ENCODE peak calls at places on chromosomes 11 and 22, in five cellular contexts. One of them, this sample, is unnamed.

GRCh38 chr11:93166194-93166593 is 31.6 kb downstream of the SLC36A4 start:
- DNase-seq in IMR-90: no peak
- DNase-seq in mesendoderm: no peak
- DNase-seq in mammary epithelial cell: no peak
- DNase-seq in colonic mucosa: no peak
- DNase-seq in this sample: no peak

GRCh38 chr22:27456696-27457503 is 344.7 kb downstream of the MN1 start:
- DNase-seq in IMR-90: peak; percentile 93
- DNase-seq in mesendoderm: peak; percentile 57
- DNase-seq in mammary epithelial cell: peak; percentile 94
- DNase-seq in colonic mucosa: no peak
- DNase-seq in this sample: no peak

GRCh38 chr11:120208777-120209176 is 2.1 kb upstream of the OAF start:
- DNase-seq in IMR-90: peak; percentile 75
- DNase-seq in mesendoderm: no peak
- DNase-seq in mammary epithelial cell: peak; percentile 79
- DNase-seq in colonic mucosa: peak; percentile 68
- DNase-seq in this sample: peak; percentile 86

GRCh38 chr11:126963603-126964353 is 36.8 kb downstream of the KIRREL3 start:
- DNase-seq in IMR-90: peak; percentile 43
- DNase-seq in mesendoderm: no peak
- DNase-seq in mammary epithelial cell: peak; percentile 88
- DNase-seq in colonic mucosa: peak; percentile 47
- DNase-seq in this sample: no peak

GRCh38 chr22:30947821-30948454 is 20.6 kb downstream of the MORC2 start:
- DNase-seq in IMR-90: peak; percentile 70
- DNase-seq in mesendoderm: peak; percentile 32
- DNase-seq in mammary epithelial cell: peak; percentile 64
- DNase-seq in colonic mucosa: no peak
- DNase-seq in this sample: peak; percentile 26

GRCh38 chr11:100851584-100852152 is 164.6 kb downstream of the ARHGAP42 start:
- DNase-seq in IMR-90: no peak
- DNase-seq in mesendoderm: no peak
- DNase-seq in mammary epithelial cell: peak; percentile 49
- DNase-seq in colonic mucosa: no peak
- DNase-seq in this sample: no peak

GRCh38 chr11:119085523-119085878 is 820 bp downstream of the HMBS start:
- DNase-seq in IMR-90: no peak
- DNase-seq in mesendoderm: no peak
- DNase-seq in mammary epithelial cell: no peak
- DNase-seq in colonic mucosa: peak; percentile 33
- DNase-seq in this sample: no peak

GRCh38 chr11:117232022-117232878 is at the start of the genes PCSK7 and RNF214:
- DNase-seq in IMR-90: peak; percentile 61
- DNase-seq in mesendoderm: peak; percentile 86
- DNase-seq in mammary epithelial cell: peak; percentile 70
- DNase-seq in colonic mucosa: peak; percentile 82
- DNase-seq in this sample: peak; percentile 53

GRCh38 chr22:35611200-35611890 is 5.8 kb downstream of the MB start:
- DNase-seq in IMR-90: no peak
- DNase-seq in mesendoderm: no peak
- DNase-seq in mammary epithelial cell: no peak
- DNase-seq in colonic mucosa: no peak
- DNase-seq in this sample: no peak

GRCh38 chr11:18696638-18697225 is 1.8 kb upstream of the TMEM86A start:
- DNase-seq in IMR-90: peak; percentile 57
- DNase-seq in mesendoderm: no peak
- DNase-seq in mammary epithelial cell: peak; percentile 30
- DNase-seq in colonic mucosa: no peak
- DNase-seq in this sample: no peak

GRCh38 chr11:10606536-10607208 is 38.2 kb upstream of the LYVE1 start:
- DNase-seq in IMR-90: peak; percentile 86
- DNase-seq in mesendoderm: no peak
- DNase-seq in mammary epithelial cell: peak; percentile 57
- DNase-seq in colonic mucosa: peak; percentile 12
- DNase-seq in this sample: no peak

GRCh38 chr11:103499710-103500340 is 390.6 kb downstream of the DYNC2H1 start:
- DNase-seq in IMR-90: peak; percentile 47
- DNase-seq in mesendoderm: no peak
- DNase-seq in mammary epithelial cell: peak; percentile 23
- DNase-seq in colonic mucosa: no peak
- DNase-seq in this sample: no peak

GRCh38 chr11:134126197-134126822 is 57.4 kb downstream of the JAM3 start:
- DNase-seq in IMR-90: peak; percentile 97
- DNase-seq in mesendoderm: peak; percentile 76
- DNase-seq in mammary epithelial cell: peak; percentile 68
- DNase-seq in colonic mucosa: no peak
- DNase-seq in this sample: no peak

GRCh38 chr11:35878736-35879135 is 65.1 kb upstream of the LDLRAD3 start:
- DNase-seq in IMR-90: no peak
- DNase-seq in mesendoderm: no peak
- DNase-seq in mammary epithelial cell: no peak
- DNase-seq in colonic mucosa: no peak
- DNase-seq in this sample: no peak

GRCh38 chr11:9092846-9093778 is 1.7 kb upstream of the SCUBE2 start:
- DNase-seq in IMR-90: no peak
- DNase-seq in mesendoderm: no peak
- DNase-seq in mammary epithelial cell: no peak
- DNase-seq in colonic mucosa: no peak
- DNase-seq in this sample: no peak

GRCh38 chr11:119856681-119857485 is 127.9 kb upstream of the NECTIN1 start:
- DNase-seq in IMR-90: no peak
- DNase-seq in mesendoderm: no peak
- DNase-seq in mammary epithelial cell: no peak
- DNase-seq in colonic mucosa: no peak
- DNase-seq in this sample: no peak

GRCh38 chr11:69355346-69355940 is 61.5 kb downstream of the MYEOV start:
- DNase-seq in IMR-90: no peak
- DNase-seq in mesendoderm: no peak
- DNase-seq in mammary epithelial cell: no peak
- DNase-seq in colonic mucosa: peak; percentile 14
- DNase-seq in this sample: no peak

GRCh38 chr11:67667490-67668190 is 6.8 kb downstream of the ALDH3B2 start:
- DNase-seq in IMR-90: no peak
- DNase-seq in mesendoderm: no peak
- DNase-seq in mammary epithelial cell: no peak
- DNase-seq in colonic mucosa: no peak
- DNase-seq in this sample: no peak

GRCh38 chr22:30506507-30506968 is 1.0 kb upstream of the SEC14L4 start:
- DNase-seq in IMR-90: no peak
- DNase-seq in mesendoderm: no peak
- DNase-seq in mammary epithelial cell: no peak
- DNase-seq in colonic mucosa: no peak
- DNase-seq in this sample: no peak

GRCh38 chr11:15101072-15101701 is 13.5 kb upstream of the INSC start:
- DNase-seq in IMR-90: peak; percentile 73
- DNase-seq in mesendoderm: peak; percentile 70
- DNase-seq in mammary epithelial cell: peak; percentile 49
- DNase-seq in colonic mucosa: peak; percentile 65
- DNase-seq in this sample: peak; percentile 39

GRCh38 chr11:18727499-18728236 is 1.7 kb upstream of the IGSF22 start:
- DNase-seq in IMR-90: peak; percentile 16
- DNase-seq in mesendoderm: peak; percentile 83
- DNase-seq in mammary epithelial cell: no peak
- DNase-seq in colonic mucosa: peak; percentile 47
- DNase-seq in this sample: peak; percentile 48

DNA sequence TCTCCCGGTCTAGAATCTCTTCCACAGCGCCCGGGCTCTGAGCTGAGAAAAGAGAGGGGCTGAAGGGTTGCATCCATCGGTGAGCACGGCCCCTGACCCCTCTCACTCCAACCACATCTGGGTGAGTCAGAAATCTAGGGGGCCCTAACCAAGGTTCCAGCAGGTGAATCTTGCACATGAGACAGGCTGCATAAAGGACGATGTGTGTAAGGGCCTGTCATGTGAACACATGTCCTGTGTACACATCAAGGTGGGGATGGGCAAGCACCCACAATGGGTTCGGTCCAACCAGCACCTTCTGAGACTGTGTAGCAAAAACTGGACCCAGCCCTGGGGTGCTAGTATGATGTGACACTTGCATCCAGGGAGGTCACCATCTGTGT is 1.2 kb downstream of the BET1L start:
- DNase-seq in IMR-90: no peak
- DNase-seq in mesendoderm: no peak
- DNase-seq in mammary epithelial cell: no peak
- DNase-seq in colonic mucosa: peak; percentile 24
- DNase-seq in this sample: no peak
- H3K9ac ChIP-seq in IMR-90: peak overlapping the region; percentile 95
- H3K9ac ChIP-seq in mesendoderm: peak overlapping the region; percentile 93
- H3K9ac ChIP-seq in mammary epithelial cell: peak overlapping the region; percentile 84
- H3K9ac ChIP-seq in colonic mucosa: peak overlapping the region; percentile 99
- H3K9ac ChIP-seq in this sample: peak overlapping the region; percentile 100

DNA sequence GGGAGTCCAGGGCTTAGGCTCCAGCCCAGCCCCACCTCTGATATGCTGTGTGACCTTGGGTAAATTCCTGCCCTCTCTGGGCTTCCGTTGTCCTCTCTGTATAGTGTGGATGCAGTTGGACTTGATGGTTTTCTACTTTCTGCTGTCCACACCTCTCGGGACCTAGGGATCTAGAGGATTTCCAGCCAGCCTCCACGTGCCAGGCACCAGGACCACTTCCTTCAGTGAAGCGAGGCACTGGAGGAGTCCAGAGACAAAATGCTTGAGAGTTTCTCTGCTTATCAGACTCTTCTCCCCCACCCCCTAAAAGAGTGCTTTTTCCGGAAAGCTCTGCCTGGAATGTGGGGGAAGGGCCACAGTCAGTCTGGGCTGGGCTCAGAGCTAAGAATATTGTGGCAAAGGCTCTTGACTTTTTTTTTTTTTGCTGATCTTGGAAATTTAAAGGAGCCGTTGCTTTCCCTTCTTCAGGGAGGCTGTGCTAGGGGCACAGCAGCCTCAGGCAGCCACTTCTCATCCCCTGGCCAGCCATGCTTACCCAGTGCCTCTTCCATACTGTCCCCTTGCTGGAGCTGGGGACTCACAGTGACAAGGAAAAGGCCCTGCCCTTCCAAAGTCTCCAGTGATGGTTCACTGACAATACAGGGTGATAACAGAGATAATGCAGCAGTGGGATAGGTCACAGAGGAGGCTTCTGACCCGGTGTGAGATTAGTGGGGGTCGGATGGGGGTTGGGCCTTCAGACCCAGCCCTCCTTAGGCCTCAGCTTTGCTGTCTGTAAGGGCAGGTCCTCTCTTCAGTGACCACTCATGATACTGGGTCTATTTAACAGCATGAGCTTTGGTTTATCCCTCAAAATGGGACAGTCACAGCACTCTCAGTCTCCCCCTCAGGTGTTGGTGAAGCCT is 2.9 kb upstream of the SERPINH1 start:
- DNase-seq in IMR-90: peak; percentile 75
- DNase-seq in mesendoderm: peak; percentile 94
- DNase-seq in mammary epithelial cell: no peak
- DNase-seq in colonic mucosa: peak; percentile 62
- DNase-seq in this sample: no peak
- H3K9ac ChIP-seq in IMR-90: peak overlapping the region; percentile 88
- H3K9ac ChIP-seq in mesendoderm: peak overlapping the region; percentile 54
- H3K9ac ChIP-seq in mammary epithelial cell: no peak overlapping the region
- H3K9ac ChIP-seq in colonic mucosa: peak overlapping the region; percentile 39
- H3K9ac ChIP-seq in this sample: no peak overlapping the region

GRCh38 chr11:370087-370941 is 1.0 kb downstream of the B4GALNT4 start:
- DNase-seq in IMR-90: no peak
- DNase-seq in mesendoderm: no peak
- DNase-seq in mammary epithelial cell: no peak
- DNase-seq in colonic mucosa: no peak
- DNase-seq in this sample: no peak
- H3K9ac ChIP-seq in IMR-90: peak overlapping the region; percentile 65
- H3K9ac ChIP-seq in mesendoderm: peak overlapping the region; percentile 84
- H3K9ac ChIP-seq in mammary epithelial cell: no peak overlapping the region
- H3K9ac ChIP-seq in colonic mucosa: no peak overlapping the region
- H3K9ac ChIP-seq in this sample: peak overlapping the region; percentile 64

DNA sequence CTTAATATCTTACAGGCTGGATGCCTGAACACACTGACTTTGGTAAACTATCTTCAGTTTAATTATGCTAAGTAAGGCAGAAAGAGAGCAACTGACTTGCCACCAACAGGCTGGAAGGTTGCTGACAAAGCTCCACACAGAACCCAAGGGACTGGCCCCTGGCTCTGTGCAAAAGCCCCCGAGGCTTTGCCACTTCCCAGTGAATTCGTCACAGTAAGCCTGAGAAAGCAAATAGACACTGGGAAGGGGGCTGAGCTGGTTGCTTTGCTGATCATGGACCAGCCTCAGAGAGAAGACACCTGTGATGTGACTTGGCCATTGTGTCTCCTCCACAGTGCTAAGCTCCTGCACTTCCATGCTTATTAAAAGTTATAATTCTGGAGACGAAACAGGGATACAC is 91.7 kb downstream of the BLID start:
- DNase-seq in IMR-90: no peak
- DNase-seq in mesendoderm: no peak
- DNase-seq in mammary epithelial cell: no peak
- DNase-seq in colonic mucosa: no peak
- DNase-seq in this sample: no peak
- H3K9ac ChIP-seq in IMR-90: no peak overlapping the region
- H3K9ac ChIP-seq in mesendoderm: no peak overlapping the region
- H3K9ac ChIP-seq in mammary epithelial cell: no peak overlapping the region
- H3K9ac ChIP-seq in colonic mucosa: no peak overlapping the region
- H3K9ac ChIP-seq in this sample: no peak overlapping the region

DNA sequence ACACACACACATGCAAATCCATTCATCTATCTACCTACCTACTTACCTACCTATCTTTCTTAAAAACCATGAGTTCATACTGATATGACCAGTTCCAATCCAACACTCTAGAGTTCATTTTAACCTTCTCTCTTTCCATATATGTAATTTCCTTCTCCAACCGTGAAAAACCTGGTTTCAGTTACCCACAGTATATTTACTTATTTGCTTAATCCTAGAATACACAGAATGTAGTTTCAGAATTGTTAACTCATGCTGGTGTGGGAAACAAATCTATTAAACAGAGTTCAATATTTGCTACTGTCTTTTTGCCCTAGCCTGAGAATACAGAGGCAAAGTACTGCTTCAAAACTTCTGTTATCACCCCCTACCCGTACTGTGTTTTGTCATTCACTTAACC is 101.3 kb downstream of the RRM1 start:
- DNase-seq in IMR-90: no peak
- DNase-seq in mesendoderm: no peak
- DNase-seq in mammary epithelial cell: no peak
- DNase-seq in colonic mucosa: no peak
- DNase-seq in this sample: no peak
- H3K9ac ChIP-seq in IMR-90: no peak overlapping the region
- H3K9ac ChIP-seq in mesendoderm: no peak overlapping the region
- H3K9ac ChIP-seq in mammary epithelial cell: no peak overlapping the region
- H3K9ac ChIP-seq in colonic mucosa: no peak overlapping the region
- H3K9ac ChIP-seq in this sample: no peak overlapping the region

This sample was measured in HepG2.